ENCODE peak calls at places on chromosomes 4 and X, in four cellular contexts. One of them, this sample, is unnamed.

GRCh38 chr4:183356931-183357675 is 34.9 kb upstream of the CLDN24 start:
- DNase-seq in ecto neural progenitor cell: no peak
- DNase-seq in lung: no peak
- DNase-seq in NCI-H345: peak; percentile 41
- DNase-seq in this sample: no peak

GRCh38 chr4:129908117-129908516 is 812.2 kb downstream of the C4orf33 start:
- DNase-seq in ecto neural progenitor cell: no peak
- DNase-seq in lung: no peak
- DNase-seq in NCI-H345: no peak
- DNase-seq in this sample: no peak

GRCh38 chr4:172962564-172963353 is 205.9 kb upstream of the GALNT7 start:
- DNase-seq in ecto neural progenitor cell: no peak
- DNase-seq in lung: peak; percentile 33
- DNase-seq in NCI-H345: peak; percentile 86
- DNase-seq in this sample: no peak

GRCh38 chrX:70043685-70044084 is 6.1 kb downstream of the AWAT2 start:
- DNase-seq in ecto neural progenitor cell: no peak
- DNase-seq in lung: no peak
- DNase-seq in NCI-H345: no peak
- DNase-seq in this sample: no peak

GRCh38 chr4:70901607-70901983 is 574 bp upstream of the MOB1B start:
- DNase-seq in ecto neural progenitor cell: no peak
- DNase-seq in lung: no peak
- DNase-seq in NCI-H345: no peak
- DNase-seq in this sample: peak; percentile 29

GRCh38 chr4:127307996-127308395 is 324.8 kb upstream of the INTU start:
- DNase-seq in ecto neural progenitor cell: no peak
- DNase-seq in lung: no peak
- DNase-seq in NCI-H345: no peak
- DNase-seq in this sample: no peak

GRCh38 chr4:183919173-183919572 is 14.1 kb downstream of the STOX2 start:
- DNase-seq in ecto neural progenitor cell: no peak
- DNase-seq in lung: no peak
- DNase-seq in NCI-H345: peak; percentile 18
- DNase-seq in this sample: no peak

GRCh38 chr4:55868691-55869090 is 15.2 kb downstream of the EXOC1 start:
- DNase-seq in ecto neural progenitor cell: no peak
- DNase-seq in lung: no peak
- DNase-seq in NCI-H345: no peak
- DNase-seq in this sample: no peak

GRCh38 chr4:7023901-7024300 is 19.3 kb upstream of the TADA2B start:
- DNase-seq in ecto neural progenitor cell: no peak
- DNase-seq in lung: no peak
- DNase-seq in NCI-H345: no peak
- DNase-seq in this sample: no peak

GRCh38 chr4:83212041-83212851 is 72.4 kb downstream of the COQ2 start:
- DNase-seq in ecto neural progenitor cell: no peak
- DNase-seq in lung: no peak
- DNase-seq in NCI-H345: peak; percentile 15
- DNase-seq in this sample: peak; percentile 89

GRCh38 chr4:128288689-128289106 is 1.1 kb upstream of the PGRMC2 start:
- DNase-seq in ecto neural progenitor cell: no peak
- DNase-seq in lung: no peak
- DNase-seq in NCI-H345: peak; percentile 42
- DNase-seq in this sample: peak; percentile 74

GRCh38 chr4:154364012-154364863 is 127.4 kb downstream of the DCHS2 start:
- DNase-seq in ecto neural progenitor cell: no peak
- DNase-seq in lung: no peak
- DNase-seq in NCI-H345: no peak
- DNase-seq in this sample: no peak

GRCh38 chrX:9171841-9172240 is 137.9 kb upstream of the FAM9B start:
- DNase-seq in ecto neural progenitor cell: no peak
- DNase-seq in lung: no peak
- DNase-seq in NCI-H345: no peak
- DNase-seq in this sample: no peak

GRCh38 chr4:48109413-48110263 is 24.4 kb downstream of the TXK start:
- DNase-seq in ecto neural progenitor cell: no peak
- DNase-seq in lung: no peak
- DNase-seq in NCI-H345: peak; percentile 25
- DNase-seq in this sample: peak; percentile 76

GRCh38 chrX:1411331-1411730 is 19.4 kb upstream of the SLC25A6 start:
- DNase-seq in ecto neural progenitor cell: no peak
- DNase-seq in lung: no peak
- DNase-seq in NCI-H345: no peak
- DNase-seq in this sample: no peak

GRCh38 chrX:51158261-51158660 is 174.4 kb upstream of the NUDT10 start:
- DNase-seq in ecto neural progenitor cell: no peak
- DNase-seq in lung: no peak
- DNase-seq in NCI-H345: no peak
- DNase-seq in this sample: no peak

GRCh38 chrX:136166221-136166855 is 19.0 kb downstream of the FHL1 start:
- DNase-seq in ecto neural progenitor cell: no peak
- DNase-seq in lung: no peak
- DNase-seq in NCI-H345: no peak
- DNase-seq in this sample: no peak

GRCh38 chr4:165208741-165209388 is 1.5 kb downstream of the KLHL2 start:
- DNase-seq in ecto neural progenitor cell: no peak
- DNase-seq in lung: no peak
- DNase-seq in NCI-H345: peak; percentile 49
- DNase-seq in this sample: peak; percentile 52

GRCh38 chr4:40562208-40562607 is 67.5 kb downstream of the RBM47 start:
- DNase-seq in ecto neural progenitor cell: no peak
- DNase-seq in lung: no peak
- DNase-seq in NCI-H345: no peak
- DNase-seq in this sample: no peak

GRCh38 chr4:154004859-154005520 is 216.1 kb upstream of the SFRP2 start:
- DNase-seq in ecto neural progenitor cell: no peak
- DNase-seq in lung: no peak
- DNase-seq in NCI-H345: no peak
- DNase-seq in this sample: no peak

GRCh38 chr4:55636622-55636999 is 513 bp upstream of the NMU start:
- DNase-seq in ecto neural progenitor cell: no peak
- DNase-seq in lung: no peak
- DNase-seq in NCI-H345: no peak
- DNase-seq in this sample: no peak

GRCh38 chrX:11064851-11065600 is 46.1 kb upstream of the HCCS start:
- DNase-seq in ecto neural progenitor cell: no peak
- DNase-seq in lung: no peak
- DNase-seq in NCI-H345: no peak
- DNase-seq in this sample: no peak

GRCh38 chrX:103954259-103954658 is 8.2 kb upstream of the TMSB15B start:
- DNase-seq in ecto neural progenitor cell: no peak
- DNase-seq in lung: no peak
- DNase-seq in NCI-H345: no peak
- DNase-seq in this sample: no peak

GRCh38 chr4:3470244-3471097 is 7.4 kb downstream of the DOK7 start:
- DNase-seq in ecto neural progenitor cell: no peak
- DNase-seq in lung: no peak
- DNase-seq in NCI-H345: peak; percentile 10
- DNase-seq in this sample: no peak

GRCh38 chr4:10458190-10458589 is 964 bp upstream of the ZNF518B start:
- DNase-seq in ecto neural progenitor cell: peak; percentile 52
- DNase-seq in lung: no peak
- DNase-seq in NCI-H345: no peak
- DNase-seq in this sample: no peak

GRCh38 chrX:38260231-38260630 is 39.6 kb upstream of the SRPX start:
- DNase-seq in ecto neural progenitor cell: no peak
- DNase-seq in lung: no peak
- DNase-seq in NCI-H345: peak; percentile 0
- DNase-seq in this sample: peak; percentile 50

GRCh38 chr4:120517966-120518365 is 404.6 kb downstream of the PRDM5 start:
- DNase-seq in ecto neural progenitor cell: no peak
- DNase-seq in lung: no peak
- DNase-seq in NCI-H345: no peak
- DNase-seq in this sample: peak; percentile 87

GRCh38 chr4:102281171-102281842 is 64.0 kb downstream of the SLC39A8 start:
- DNase-seq in ecto neural progenitor cell: no peak
- DNase-seq in lung: no peak
- DNase-seq in NCI-H345: no peak
- DNase-seq in this sample: no peak

GRCh38 chr4:112119358-112119783 is 25.9 kb upstream of the FAM241A start:
- DNase-seq in ecto neural progenitor cell: no peak
- DNase-seq in lung: no peak
- DNase-seq in NCI-H345: no peak
- DNase-seq in this sample: no peak

GRCh38 chr4:122500852-122501501 is 44.5 kb upstream of the IL2 start:
- DNase-seq in ecto neural progenitor cell: no peak
- DNase-seq in lung: no peak
- DNase-seq in NCI-H345: peak; percentile 77
- DNase-seq in this sample: no peak

GRCh38 chr4:56272003-56272402 is 115.3 kb downstream of the AASDH start:
- DNase-seq in ecto neural progenitor cell: no peak
- DNase-seq in lung: no peak
- DNase-seq in NCI-H345: no peak
- DNase-seq in this sample: no peak

GRCh38 chr4:37973481-37973880 is 13.3 kb downstream of the PTTG2 start:
- DNase-seq in ecto neural progenitor cell: no peak
- DNase-seq in lung: no peak
- DNase-seq in NCI-H345: no peak
- DNase-seq in this sample: no peak

GRCh38 chr4:185265942-185266341 is 56.5 kb downstream of the SNX25 start:
- DNase-seq in ecto neural progenitor cell: no peak
- DNase-seq in lung: no peak
- DNase-seq in NCI-H345: no peak
- DNase-seq in this sample: peak; percentile 37

GRCh38 chr4:173264245-173264959 is 69.8 kb downstream of the HMGB2 start:
- DNase-seq in ecto neural progenitor cell: no peak
- DNase-seq in lung: peak; percentile 32
- DNase-seq in NCI-H345: peak; percentile 92
- DNase-seq in this sample: peak; percentile 82

GRCh38 chr4:15368906-15369305 is 58.9 kb upstream of the C1QTNF7 start:
- DNase-seq in ecto neural progenitor cell: no peak
- DNase-seq in lung: no peak
- DNase-seq in NCI-H345: no peak
- DNase-seq in this sample: no peak

GRCh38 chrX:6228720-6229119 is at the start of gene NLGN4X:
- DNase-seq in ecto neural progenitor cell: peak; percentile 53
- DNase-seq in lung: no peak
- DNase-seq in NCI-H345: no peak
- DNase-seq in this sample: no peak

GRCh38 chr4:165873298-165874071 is 448 bp downstream of the TLL1 start:
- DNase-seq in ecto neural progenitor cell: peak; percentile 71
- DNase-seq in lung: no peak
- DNase-seq in NCI-H345: peak; percentile 27
- DNase-seq in this sample: no peak

GRCh38 chrX:14899607-14900006 is 26.4 kb downstream of the MOSPD2 start:
- DNase-seq in ecto neural progenitor cell: no peak
- DNase-seq in lung: no peak
- DNase-seq in NCI-H345: no peak
- DNase-seq in this sample: peak; percentile 12